ENCODE peak calls at places on chromosomes 11 and 22, in seven cellular contexts. N is neural crest cell, A is neural progenitor cell, T is A172, J is breast epithelium, P is small intestine, W is NCI-H2081. Z is an unnamed sample.

GRCh38 chr11:1204381-1205101 is 18.3 kb upstream of the MUC5B start:
- DNase-seq in N (no peak), A (no peak), T (no peak), J (no peak), P (no peak), W (no peak), Z (no peak)

GRCh38 chr11:115362997-115363396 is 141.2 kb downstream of the CADM1 start:
- DNase-seq in N (no peak), A (no peak), T (no peak), J (no peak), P (no peak), W (peak; percentile 30), Z (no peak)

GRCh38 chr22:27405672-27406388 is 395.7 kb downstream of the MN1 start:
- DNase-seq in N (peak; percentile 78), A (peak; percentile 80), T (peak; percentile 20), J (peak; percentile 63), P (peak; percentile 19), W (no peak), Z (peak; percentile 72)

GRCh38 chr11:58616594-58616993 is 5.9 kb upstream of the CNTF start:
- DNase-seq in N (no peak), A (no peak), T (peak; percentile 72), J (no peak), P (no peak), W (no peak), Z (no peak)

GRCh38 chr11:79078999-79079398 is 361.8 kb downstream of the TENM4 start:
- DNase-seq in N (no peak), A (no peak), T (no peak), J (no peak), P (peak; percentile 49), W (peak; percentile 83), Z (no peak)

GRCh38 chr11:133536198-133536597 is 3.9 kb upstream of the OPCML start:
- DNase-seq in N (no peak), A (no peak), T (no peak), J (no peak), P (no peak), W (no peak), Z (no peak)

GRCh38 chr11:911031-911889 is 650 bp upstream of the CHID1 start:
- DNase-seq in N (peak; percentile 40), A (peak; percentile 76), T (peak; percentile 62), J (no peak), P (peak; percentile 29), W (no peak), Z (peak; percentile 72)

GRCh38 chr11:14396289-14396688 is 37.3 kb upstream of the RRAS2 start:
- DNase-seq in N (no peak), A (no peak), T (no peak), J (no peak), P (no peak), W (no peak), Z (no peak)

GRCh38 chr22:21450858-21451331 is 16.3 kb upstream of the TMEM191C start:
- DNase-seq in N (no peak), A (no peak), T (no peak), J (peak; percentile 42), P (no peak), W (no peak), Z (no peak)

GRCh38 chr11:133825666-133826065 is 19.6 kb downstream of the SPATA19 start:
- DNase-seq in N (no peak), A (no peak), T (no peak), J (no peak), P (no peak), W (no peak), Z (no peak)

GRCh38 chr11:111539426-111540113 is 950 bp upstream of the LAYN start:
- DNase-seq in N (no peak), A (no peak), T (no peak), J (no peak), P (no peak), W (no peak), Z (no peak)

GRCh38 chr11:19419021-19419750 is 178.4 kb upstream of the E2F8 start:
- DNase-seq in N (no peak), A (no peak), T (no peak), J (no peak), P (no peak), W (no peak), Z (peak; percentile 13)

GRCh38 chr11:123298488-123299447 is 103.7 kb upstream of the CLMP start:
- DNase-seq in N (no peak), A (no peak), T (no peak), J (no peak), P (no peak), W (no peak), Z (peak; percentile 27)

GRCh38 chr11:28615542-28615941 is 507.4 kb downstream of the METTL15 start:
- DNase-seq in N (no peak), A (no peak), T (no peak), J (no peak), P (no peak), W (no peak), Z (no peak)

GRCh38 chr22:28043269-28043668 is 124.2 kb upstream of the PITPNB start:
- DNase-seq in N (no peak), A (no peak), T (no peak), J (no peak), P (no peak), W (no peak), Z (no peak)

GRCh38 chr11:45339754-45340519 is 53.8 kb upstream of the SYT13 start:
- DNase-seq in N (peak; percentile 99), A (peak; percentile 98), T (peak; percentile 85), J (peak; percentile 90), P (peak; percentile 84), W (peak; percentile 86), Z (peak; percentile 98)

GRCh38 chr11:61702701-61703312 is 22.6 kb downstream of the DAGLA start:
- DNase-seq in N (no peak), A (no peak), T (no peak), J (no peak), P (no peak), W (no peak), Z (no peak)

GRCh38 chr11:75475767-75476650 is 43.0 kb upstream of the KLHL35 start:
- DNase-seq in N (no peak), A (no peak), T (peak; percentile 47), J (no peak), P (peak; percentile 50), W (peak; percentile 15), Z (no peak)

GRCh38 chr11:102117472-102118113 is 7.3 kb downstream of the YAP1 start:
- DNase-seq in N (no peak), A (no peak), T (no peak), J (no peak), P (no peak), W (no peak), Z (no peak)

GRCh38 chr11:120068114-120068573 is 69.8 kb downstream of the TRIM29 start:
- DNase-seq in N (no peak), A (no peak), T (peak; percentile 83), J (no peak), P (peak; percentile 26), W (peak; percentile 16), Z (no peak)

GRCh38 chr11:118609380-118610219 is 2.2 kb downstream of the PHLDB1 start:
- DNase-seq in N (no peak), A (peak; percentile 56), T (no peak), J (peak; percentile 48), P (no peak), W (no peak), Z (peak; percentile 57)

GRCh38 chr11:65792456-65792855 is 5.6 kb downstream of the OVOL1 start:
- DNase-seq in N (no peak), A (no peak), T (no peak), J (no peak), P (no peak), W (no peak), Z (no peak)